ENCODE peak calls at places on chromosomes 12 and 14, in four cellular contexts. One of them, this sample, is unnamed.

GRCh38 chr14:101947577-101947903 is 16.8 kb upstream of the DYNC1H1 start:
- DNase-seq in right atrium auricular region: peak
- DNase-seq in CD8-positive, alpha-beta memory T cell: no peak
- DNase-seq in upper lobe of right lung: peak
- DNase-seq in this sample: no peak

GRCh38 chr12:40959041-40959440 is 229.1 kb upstream of the PDZRN4 start:
- DNase-seq in right atrium auricular region: no peak
- DNase-seq in CD8-positive, alpha-beta memory T cell: no peak
- DNase-seq in upper lobe of right lung: no peak
- DNase-seq in this sample: peak

GRCh38 chr12:45660330-45660729 is 69.2 kb upstream of the ARID2 start:
- DNase-seq in upper lobe of right lung: no peak
- DNase-seq in right atrium auricular region: no peak
- DNase-seq in CD8-positive, alpha-beta memory T cell: no peak
- DNase-seq in this sample: peak

GRCh38 chr12:120361506-120362208 is 7.3 kb downstream of the MSI1 start:
- DNase-seq in CD8-positive, alpha-beta memory T cell: peak
- DNase-seq in right atrium auricular region: peak
- DNase-seq in upper lobe of right lung: no peak
- DNase-seq in this sample: peak

GRCh38 chr12:71029302-71029701 is 108.8 kb upstream of the PTPRR start:
- DNase-seq in upper lobe of right lung: no peak
- DNase-seq in CD8-positive, alpha-beta memory T cell: no peak
- DNase-seq in right atrium auricular region: no peak
- DNase-seq in this sample: no peak

GRCh38 chr12:19755141-19755540 is 315.8 kb downstream of the AEBP2 start:
- DNase-seq in upper lobe of right lung: no peak
- DNase-seq in CD8-positive, alpha-beta memory T cell: no peak
- DNase-seq in right atrium auricular region: no peak
- DNase-seq in this sample: no peak

GRCh38 chr12:69508581-69508980 is 38.4 kb downstream of the FRS2 start:
- DNase-seq in upper lobe of right lung: no peak
- DNase-seq in right atrium auricular region: no peak
- DNase-seq in CD8-positive, alpha-beta memory T cell: no peak
- DNase-seq in this sample: no peak

GRCh38 chr12:25480145-25480544 is 72.9 kb downstream of the LMNTD1 start:
- DNase-seq in CD8-positive, alpha-beta memory T cell: no peak
- DNase-seq in right atrium auricular region: no peak
- DNase-seq in upper lobe of right lung: no peak
- DNase-seq in this sample: peak

GRCh38 chr12:30840715-30841114 is 85.8 kb upstream of the TSPAN11 start:
- DNase-seq in CD8-positive, alpha-beta memory T cell: no peak
- DNase-seq in right atrium auricular region: no peak
- DNase-seq in upper lobe of right lung: no peak
- DNase-seq in this sample: no peak

GRCh38 chr14:70114621-70115156 is 74.1 kb downstream of the SLC8A3 start:
- DNase-seq in upper lobe of right lung: no peak
- DNase-seq in right atrium auricular region: no peak
- DNase-seq in CD8-positive, alpha-beta memory T cell: no peak
- DNase-seq in this sample: no peak

GRCh38 chr12:93419388-93420034 is 22.2 kb downstream of the UBE2N start:
- DNase-seq in upper lobe of right lung: no peak
- DNase-seq in right atrium auricular region: no peak
- DNase-seq in CD8-positive, alpha-beta memory T cell: peak
- DNase-seq in this sample: peak

GRCh38 chr12:98758331-98758730 is 113.2 kb downstream of the APAF1 start:
- DNase-seq in right atrium auricular region: no peak
- DNase-seq in upper lobe of right lung: no peak
- DNase-seq in CD8-positive, alpha-beta memory T cell: no peak
- DNase-seq in this sample: no peak

GRCh38 chr12:123671876-123672275 is 963 bp downstream of the TCTN2 start:
- DNase-seq in right atrium auricular region: no peak
- DNase-seq in upper lobe of right lung: no peak
- DNase-seq in CD8-positive, alpha-beta memory T cell: no peak
- DNase-seq in this sample: peak
- H3K4me3 ChIP-seq in right atrium auricular region: peak
- H3K4me3 ChIP-seq in upper lobe of right lung: peak
- H3K4me3 ChIP-seq in CD8-positive, alpha-beta memory T cell: peak
- H3K4me3 ChIP-seq in this sample: peak

GRCh38 chr14:93974833-93975232 is 1.5 kb downstream of the ASB2 start:
- DNase-seq in CD8-positive, alpha-beta memory T cell: no peak
- DNase-seq in upper lobe of right lung: peak
- DNase-seq in right atrium auricular region: no peak
- DNase-seq in this sample: no peak
- H3K4me3 ChIP-seq in CD8-positive, alpha-beta memory T cell: no peak
- H3K4me3 ChIP-seq in upper lobe of right lung: no peak
- H3K4me3 ChIP-seq in right atrium auricular region: peak
- H3K4me3 ChIP-seq in this sample: no peak

GRCh38 chr12:53748072-53748840 is 3.5 kb downstream of the CISTR start:
- DNase-seq in upper lobe of right lung: no peak
- DNase-seq in right atrium auricular region: no peak
- DNase-seq in CD8-positive, alpha-beta memory T cell: no peak
- DNase-seq in this sample: no peak
- H3K4me3 ChIP-seq in upper lobe of right lung: no peak
- H3K4me3 ChIP-seq in right atrium auricular region: no peak
- H3K4me3 ChIP-seq in CD8-positive, alpha-beta memory T cell: no peak
- H3K4me3 ChIP-seq in this sample: no peak

DNA sequence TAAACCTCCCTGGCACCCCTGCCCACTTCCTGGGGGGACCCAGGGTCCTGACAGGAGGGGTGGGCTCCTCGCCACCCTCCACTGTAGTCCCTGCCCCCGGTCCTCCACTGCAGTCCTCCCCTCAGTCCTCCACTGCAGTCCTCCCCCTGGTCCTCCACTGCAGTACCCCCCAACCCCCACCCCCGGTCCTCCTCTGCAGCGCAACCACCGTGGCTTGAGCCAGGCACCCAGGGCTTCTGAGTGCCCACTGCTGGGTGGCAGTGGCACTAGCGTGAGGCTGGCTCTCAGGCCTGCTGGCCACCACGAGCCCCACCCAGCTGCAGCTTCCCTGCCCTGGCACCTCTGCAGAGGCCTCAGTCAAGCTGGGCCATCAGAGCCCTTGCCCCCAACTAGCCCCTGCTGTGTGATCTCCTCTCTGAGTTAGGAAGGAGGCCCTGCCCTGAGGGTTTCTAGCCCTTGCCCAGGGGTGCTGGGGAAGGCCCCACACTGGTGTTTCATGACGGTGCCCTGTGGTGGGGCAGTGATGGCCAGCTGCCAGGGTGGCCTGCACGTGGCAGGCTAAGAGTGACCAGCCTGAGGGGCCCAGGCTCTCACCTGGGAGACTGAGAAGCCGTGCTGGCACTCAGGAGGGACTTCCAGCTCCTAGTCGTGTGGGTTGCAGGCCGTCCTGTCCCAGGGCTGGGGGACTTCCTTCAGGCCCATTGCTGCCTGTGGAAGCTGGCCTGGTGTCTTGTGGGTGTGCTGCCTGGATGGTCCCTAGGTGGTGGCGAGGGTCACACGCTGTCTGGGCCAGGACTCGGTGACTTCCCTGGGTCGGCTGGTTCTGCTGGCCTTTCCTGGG is 9.7 kb downstream of the CEP170B start:
- DNase-seq in CD8-positive, alpha-beta memory T cell: no peak
- DNase-seq in upper lobe of right lung: no peak
- DNase-seq in right atrium auricular region: no peak
- DNase-seq in this sample: no peak
- H3K4me3 ChIP-seq in CD8-positive, alpha-beta memory T cell: no peak
- H3K4me3 ChIP-seq in upper lobe of right lung: no peak
- H3K4me3 ChIP-seq in right atrium auricular region: no peak
- H3K4me3 ChIP-seq in this sample: no peak

This sample was measured in choroid plexus epithelial cell.